ENCODE peak calls at places on chromosomes 6 and 20, in seven cellular contexts. X is GM23248, F is thyroid gland, E is MM.1S, M is AG04450, J is foreskin fibroblast, H is endodermal cell. U is an unnamed sample.

GRCh38 chr6:170454512-170455285 is 98.4 kb downstream of the PSMB1 start:
- DNase-seq in E (no peak), M (no peak), H (peak; percentile 48), X (no peak), F (peak; percentile 89), J (no peak), U (no peak)

GRCh38 chr6:117909638-117910037 is 2.6 kb downstream of the SLC35F1 start:
- DNase-seq in M (no peak), J (no peak), F (no peak), H (no peak), E (no peak), X (no peak), U (no peak)

GRCh38 chr20:47167846-47168245 is 188.7 kb downstream of the ZMYND8 start:
- DNase-seq in M (no peak), J (no peak), F (no peak), X (no peak), H (no peak), E (no peak), U (no peak)

GRCh38 chr20:61803416-61803902 is 262.2 kb downstream of the TAF4 start:
- DNase-seq in E (no peak), X (peak; percentile 11), J (peak; percentile 3), M (no peak), F (no peak), H (no peak), U (no peak)

GRCh38 chr20:9422335-9422734 is 92.1 kb upstream of the LAMP5 start:
- DNase-seq in M (no peak), J (peak; percentile 28), H (no peak), F (no peak), E (no peak), X (no peak), U (no peak)

GRCh38 chr20:8935878-8936277 is 133.0 kb upstream of the PLCB4 start:
- DNase-seq in M (no peak), J (no peak), X (no peak), F (no peak), H (no peak), E (no peak), U (no peak)

GRCh38 chr6:10256113-10256690 is 158.7 kb downstream of the TFAP2A start:
- DNase-seq in M (no peak), E (peak; percentile 40), F (no peak), H (peak; percentile 61), X (peak; percentile 28), J (peak; percentile 60), U (peak; percentile 11)

GRCh38 chr6:14697427-14697826 is 548.4 kb upstream of the JARID2 start:
- DNase-seq in H (no peak), M (no peak), E (no peak), J (no peak), F (no peak), X (no peak), U (no peak)

GRCh38 chr6:37022135-37022863 is 16.8 kb downstream of the FGD2 start:
- DNase-seq in X (no peak), E (no peak), F (no peak), J (no peak), H (peak; percentile 57), M (no peak), U (no peak)

GRCh38 chr20:48461351-48461750 is 366.4 kb downstream of the PREX1 start:
- DNase-seq in F (no peak), H (no peak), E (no peak), X (no peak), J (no peak), M (no peak), U (no peak)

GRCh38 chr6:131660195-131660594 is 23.1 kb downstream of the ENPP3 start:
- DNase-seq in X (peak; percentile 65), H (no peak), E (no peak), J (peak; percentile 60), M (no peak), F (no peak), U (no peak)

GRCh38 chr6:14270925-14271791 is 153.6 kb downstream of the CD83 start:
- DNase-seq in E (no peak), M (peak; percentile 20), X (peak; percentile 95), F (no peak), J (peak; percentile 76), H (peak; percentile 45), U (peak; percentile 88)

GRCh38 chr6:20253021-20253420 is 40.8 kb upstream of the MBOAT1 start:
- DNase-seq in J (no peak), F (no peak), E (no peak), H (no peak), M (no peak), X (no peak), U (no peak)

GRCh38 chr6:32116674-32117073 is 7.5 kb upstream of the TNXB start:
- DNase-seq in M (no peak), J (peak; percentile 51), E (no peak), F (no peak), X (peak; percentile 45), H (peak; percentile 76), U (no peak)

GRCh38 chr6:45814772-45815171 is 200.9 kb downstream of the CLIC5 start:
- DNase-seq in F (no peak), X (no peak), H (no peak), E (no peak), M (no peak), J (no peak), U (no peak)

GRCh38 chr6:52160468-52161104 is 25.6 kb upstream of the IL17A start:
- DNase-seq in E (no peak), H (no peak), J (no peak), F (no peak), X (peak; percentile 6), M (no peak), U (no peak)

GRCh38 chr6:52154381-52154780 is 31.8 kb upstream of the IL17A start:
- DNase-seq in J (no peak), F (no peak), M (no peak), E (no peak), X (no peak), H (no peak), U (no peak)

GRCh38 chr6:52161689-52162438 is 24.3 kb upstream of the IL17A start:
- DNase-seq in M (no peak), E (no peak), H (no peak), J (no peak), X (no peak), F (no peak), U (no peak)

GRCh38 chr6:52155791-52156576 is 30.2 kb upstream of the IL17A start:
- DNase-seq in M (no peak), F (no peak), H (peak; percentile 63), X (no peak), E (peak; percentile 98), J (no peak), U (no peak)

GRCh38 chr6:52157301-52157930 is 28.8 kb upstream of the IL17A start:
- DNase-seq in H (no peak), X (peak; percentile 75), M (no peak), F (no peak), J (peak; percentile 7), E (no peak), U (no peak)
- H3K4me3 ChIP-seq in H (no peak overlapping the region), X (no peak overlapping the region), M (no peak overlapping the region), F (no peak overlapping the region), J (no peak overlapping the region), E (no peak overlapping the region), U (no peak overlapping the region)

GRCh38 chr20:51752343-51752951 is 15.7 kb downstream of the ATP9A start:
- DNase-seq in X (peak; percentile 90), J (peak; percentile 86), M (peak; percentile 69), E (no peak), H (no peak), F (peak; percentile 72), U (no peak)
- H3K4me3 ChIP-seq in X (peak overlapping the region; percentile 67), J (no peak overlapping the region), M (peak overlapping the region; percentile 25), E (no peak overlapping the region), H (no peak overlapping the region), F (no peak overlapping the region), U (no peak overlapping the region)

GRCh38 chr6:99614430-99615161 is 8.0 kb downstream of the PRDM13 start:
- DNase-seq in H (peak; percentile 86), F (no peak), J (peak; percentile 25), X (peak; percentile 38), E (peak; percentile 62), M (no peak), U (no peak)

GRCh38 chr6:99613705-99614429 is 7.2 kb downstream of the PRDM13 start:
- DNase-seq in X (peak; percentile 37), M (no peak), J (peak; percentile 31), E (peak; percentile 48), H (peak; percentile 85), F (no peak), U (no peak)

GRCh38 chr6:99619409-99619762 is 12.8 kb downstream of the PRDM13 start:
- DNase-seq in F (no peak), E (no peak), M (no peak), H (no peak), X (no peak), J (no peak), U (no peak)

GRCh38 chr6:99617131-99617530 is 10.5 kb downstream of the PRDM13 start:
- DNase-seq in J (no peak), H (no peak), X (no peak), E (no peak), F (no peak), M (no peak), U (no peak)

DNA sequence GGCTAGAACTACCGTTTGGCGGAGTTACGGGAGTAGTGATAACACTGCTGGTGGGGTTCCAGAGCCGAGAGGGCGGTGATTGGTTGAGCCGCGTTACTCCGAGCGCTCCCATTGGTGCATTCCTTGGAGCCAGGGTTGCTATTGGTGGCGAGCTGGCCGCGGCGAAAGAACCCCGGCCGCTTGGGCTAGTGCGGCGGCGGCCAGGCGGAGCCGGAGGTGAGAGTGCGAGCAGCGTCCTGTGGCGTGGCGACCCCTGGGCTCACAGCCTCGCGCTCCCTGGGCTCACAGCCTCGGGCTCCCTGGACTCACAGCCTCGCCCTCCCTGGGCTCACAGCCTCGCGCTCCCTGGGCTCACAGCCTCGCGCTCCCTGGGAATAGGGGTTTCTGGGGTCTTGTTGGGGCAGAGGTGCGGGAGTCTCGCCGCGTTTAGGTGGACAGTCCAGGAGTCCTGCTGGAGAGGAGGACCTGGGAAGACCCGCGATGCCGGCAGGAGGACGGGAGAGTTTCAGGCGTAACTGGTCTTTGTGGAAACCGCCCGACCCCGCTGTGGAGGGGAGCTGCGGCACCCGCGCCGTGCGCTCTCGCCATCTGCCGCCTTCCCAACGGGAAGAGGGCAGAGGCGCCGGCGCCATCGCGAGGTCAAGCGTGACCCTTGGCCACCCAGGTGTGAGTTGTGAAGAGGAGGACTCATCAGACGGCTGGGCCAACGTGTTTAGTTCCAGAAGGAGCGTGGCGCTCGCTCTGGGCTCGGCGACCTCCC is 12.2 kb downstream of the PRDM13 start:
- DNase-seq in J (no peak), F (no peak), H (peak; percentile 88), M (no peak), E (no peak), X (no peak), U (no peak)
- H3K4me3 ChIP-seq in J (no peak overlapping the region), F (no peak overlapping the region), H (peak overlapping the region; percentile 38), M (no peak overlapping the region), E (no peak overlapping the region), X (no peak overlapping the region), U (no peak overlapping the region)

DNA sequence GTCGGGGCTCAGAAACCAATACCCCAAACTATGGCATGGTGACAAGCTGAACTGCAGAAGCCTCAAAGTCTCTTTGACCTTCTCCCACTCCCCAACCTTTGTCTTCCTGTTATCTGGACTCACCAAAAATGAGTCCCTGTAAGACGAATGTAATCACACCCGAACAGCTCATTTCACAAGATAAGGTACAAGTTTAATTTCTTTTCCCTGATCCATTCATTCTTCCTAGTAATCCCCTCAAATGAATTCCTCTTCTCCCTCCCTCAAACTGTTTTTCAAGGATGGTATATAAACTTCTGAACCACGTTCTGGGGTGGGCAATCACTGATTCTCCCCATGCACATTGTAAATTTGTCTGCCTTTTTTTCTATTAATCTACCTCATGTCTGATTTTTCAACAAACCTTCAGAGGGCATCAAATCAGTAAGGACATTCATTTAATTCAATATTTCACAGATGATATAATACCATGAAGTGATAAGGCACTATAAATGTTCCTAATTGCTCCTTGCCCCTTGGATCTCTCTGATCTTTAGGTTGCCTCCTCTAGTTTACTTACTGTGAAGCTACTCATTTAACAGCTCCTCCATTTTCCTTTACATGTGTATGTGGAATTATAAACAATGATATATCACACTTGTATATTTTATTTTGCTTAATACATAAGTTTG is 77.2 kb downstream of the OR2B2 start:
- DNase-seq in X (no peak), M (no peak), H (no peak), E (no peak), F (no peak), J (no peak), U (no peak)
- H3K4me3 ChIP-seq in X (peak overlapping the region; percentile 99), M (no peak overlapping the region), H (no peak overlapping the region), E (no peak overlapping the region), F (no peak overlapping the region), J (no peak overlapping the region), U (no peak overlapping the region)

U was measured in Jurkat, Clone E6-1.